ENCODE peak calls at places on chromosomes 1 and 21, in nine cellular contexts. V is bronchial epithelial cell, Q is MCF 10A, E is GM13977, Y is left ventricle myocardium inferior, D is endothelial cell of umbilical vein, Z is AG04450, G is psoas muscle, W is choroid plexus epithelial cell. B is an unnamed sample.

GRCh38 chr1:79554620-79555160 is 548.2 kb upstream of the ADGRL4 start:
- DNase-seq in E (no peak), Z (no peak), Y (no peak), G (no peak), W (no peak), Q (peak), V (peak), D (no peak), B (no peak)

GRCh38 chr1:4655674-4656532 is 1.5 kb downstream of the AJAP1 start:
- DNase-seq in Y (peak), V (peak), G (peak), D (no peak), W (peak), Z (no peak), E (peak), Q (peak), B (peak)

GRCh38 chr21:46179708-46180078 is 4.6 kb downstream of the SPATC1L start:
- DNase-seq in W (no peak), D (no peak), V (no peak), Z (no peak), E (no peak), Q (no peak), Y (no peak), G (no peak), B (no peak)

GRCh38 chr1:22652881-22653316 is at the start of gene C1QB:
- DNase-seq in Q (no peak), E (no peak), Y (peak), Z (no peak), V (no peak), D (no peak), G (peak), W (no peak), B (no peak)

GRCh38 chr1:199303035-199303434 is 664.2 kb downstream of the PTPRC start:
- DNase-seq in Z (no peak), Q (no peak), V (no peak), Y (no peak), G (no peak), W (no peak), E (no peak), D (no peak), B (no peak)

GRCh38 chr1:154546264-154547043 is 12.0 kb downstream of the UBE2Q1 start:
- DNase-seq in Q (peak), G (peak), Y (peak), Z (no peak), W (peak), E (peak), D (peak), V (peak), B (no peak)

GRCh38 chr1:161161652-161162051 is 2.4 kb downstream of the USP21 start:
- DNase-seq in Z (no peak), D (no peak), E (no peak), V (no peak), Q (no peak), G (no peak), W (no peak), Y (no peak), B (no peak)

GRCh38 chr1:221032616-221033342 is 153.5 kb downstream of the HLX start:
- DNase-seq in G (no peak), W (no peak), V (no peak), Y (no peak), E (no peak), D (peak), Q (no peak), Z (no peak), B (no peak)

GRCh38 chr1:87252406-87252805 is 76.3 kb upstream of the LMO4 start:
- DNase-seq in G (no peak), E (no peak), Q (peak), Y (no peak), Z (peak), D (no peak), W (peak), V (peak), B (no peak)

GRCh38 chr1:172393354-172393753 is 27.1 kb upstream of the C1orf105 start:
- DNase-seq in E (peak), Q (no peak), Y (no peak), W (no peak), G (no peak), Z (no peak), D (no peak), V (no peak), B (no peak)

GRCh38 chr21:43884861-43885370 is 19.9 kb downstream of the AGPAT3 start:
- DNase-seq in W (peak), Q (no peak), G (peak), Z (no peak), E (no peak), V (no peak), D (no peak), Y (no peak), B (no peak)

GRCh38 chr1:83815348-83815747 is 183.6 kb downstream of the TTLL7 start:
- DNase-seq in W (peak), G (no peak), Y (no peak), D (no peak), E (no peak), V (no peak), Z (no peak), Q (peak), B (no peak)

GRCh38 chr1:201761871-201762270 is 67.1 kb upstream of the IPO9 start:
- DNase-seq in D (no peak), W (no peak), G (no peak), E (no peak), Y (no peak), Z (no peak), V (no peak), Q (no peak), B (no peak)

GRCh38 chr1:14138135-14138506 is 438.1 kb downstream of the PRDM2 start:
- DNase-seq in Z (no peak), Y (no peak), V (peak), G (no peak), D (no peak), E (no peak), W (no peak), Q (peak), B (no peak)

GRCh38 chr1:219710529-219711194 is 97.8 kb upstream of the ZC3H11B start:
- DNase-seq in V (peak), Y (no peak), E (peak), Z (peak), G (no peak), Q (peak), W (peak), D (no peak), B (no peak)

GRCh38 chr1:230077011-230077410 is 10.0 kb downstream of the GALNT2 start:
- DNase-seq in V (no peak), G (no peak), Q (no peak), W (no peak), E (no peak), Y (no peak), D (no peak), Z (no peak), B (no peak)

GRCh38 chr21:16262109-16262508 is 532.3 kb downstream of the USP25 start:
- DNase-seq in E (no peak), W (no peak), Y (no peak), Z (no peak), D (no peak), V (peak), Q (no peak), G (no peak), B (no peak)

GRCh38 chr21:45306832-45307571 is 19.3 kb upstream of the POFUT2 start:
- DNase-seq in G (peak), E (no peak), Q (peak), V (no peak), W (peak), Y (peak), D (no peak), Z (peak), B (no peak)

GRCh38 chr1:85134583-85135455 is 66.0 kb downstream of the SYDE2 start:
- DNase-seq in Y (no peak), E (no peak), W (peak), Z (peak), D (no peak), Q (peak), V (peak), G (no peak), B (no peak)

GRCh38 chr1:39102537-39103320 is 76.6 kb downstream of the NDUFS5 start:
- DNase-seq in Y (no peak), V (peak), W (peak), Z (no peak), E (peak), D (peak), Q (peak), G (no peak), B (peak)

GRCh38 chr1:99119193-99119592 is 114.5 kb upstream of the PLPPR5 start:
- DNase-seq in G (no peak), E (no peak), Y (no peak), W (no peak), Q (no peak), V (no peak), D (no peak), Z (no peak), B (no peak)

GRCh38 chr1:66399888-66400529 is 133.9 kb upstream of the SGIP1 start:
- DNase-seq in E (peak), Z (no peak), V (no peak), G (no peak), Y (no peak), D (no peak), W (peak), Q (no peak), B (no peak)

DNA sequence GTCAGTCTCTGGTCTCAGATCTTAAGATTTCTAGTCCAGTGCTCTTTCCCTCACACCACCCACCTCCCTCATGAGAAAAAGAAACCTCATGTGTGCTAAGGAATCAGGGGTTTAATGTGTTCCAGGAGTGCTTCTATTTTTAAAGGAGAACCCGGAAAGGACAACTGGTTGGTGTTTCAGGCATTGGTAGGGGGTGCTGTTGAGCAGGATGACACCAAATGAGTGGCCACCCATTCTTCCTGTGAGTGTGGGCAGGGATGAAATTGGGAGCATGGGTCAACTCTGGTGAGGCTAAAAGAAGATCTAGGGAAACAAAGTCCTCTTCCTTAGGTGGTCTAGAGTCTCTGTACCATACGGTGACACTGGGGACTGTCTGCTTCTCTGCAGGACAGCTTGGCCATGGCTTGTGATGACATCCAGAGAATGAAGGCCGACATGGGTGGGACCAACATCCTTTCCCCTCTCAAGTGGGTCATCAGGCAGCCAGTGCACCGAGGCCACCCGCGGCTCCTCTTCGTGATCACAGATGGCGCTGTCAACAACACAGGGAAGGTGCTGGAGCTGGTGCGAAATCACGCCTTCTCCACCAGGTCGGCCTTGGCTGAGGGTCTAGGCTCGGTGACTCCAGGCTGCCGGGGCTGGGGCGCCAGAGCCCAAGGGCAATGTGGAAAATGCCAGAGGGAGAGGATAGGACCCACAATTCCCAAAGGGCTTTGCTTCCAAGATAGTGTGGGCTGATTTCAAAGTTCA is 39.3 kb downstream of the VWA5B1 start:
- DNase-seq in Y (no peak), D (no peak), Q (peak), W (no peak), V (peak), E (no peak), G (no peak), Z (no peak), B (no peak)
- TF ChIP-seq CTCF in Y (no peak), D (no peak), Q (no peak), W (peak), V (peak), E (peak), G (no peak), Z (peak), B (no peak)

GRCh38 chr1:155976913-155977606 is 1.3 kb downstream of the ARHGEF2 start:
- DNase-seq in Z (no peak), Q (peak), G (no peak), W (no peak), D (no peak), Y (no peak), E (no peak), V (no peak), B (no peak)
- TF ChIP-seq CTCF in Z (no peak), Q (no peak), G (no peak), W (no peak), D (no peak), Y (no peak), E (no peak), V (no peak), B (no peak)

DNA sequence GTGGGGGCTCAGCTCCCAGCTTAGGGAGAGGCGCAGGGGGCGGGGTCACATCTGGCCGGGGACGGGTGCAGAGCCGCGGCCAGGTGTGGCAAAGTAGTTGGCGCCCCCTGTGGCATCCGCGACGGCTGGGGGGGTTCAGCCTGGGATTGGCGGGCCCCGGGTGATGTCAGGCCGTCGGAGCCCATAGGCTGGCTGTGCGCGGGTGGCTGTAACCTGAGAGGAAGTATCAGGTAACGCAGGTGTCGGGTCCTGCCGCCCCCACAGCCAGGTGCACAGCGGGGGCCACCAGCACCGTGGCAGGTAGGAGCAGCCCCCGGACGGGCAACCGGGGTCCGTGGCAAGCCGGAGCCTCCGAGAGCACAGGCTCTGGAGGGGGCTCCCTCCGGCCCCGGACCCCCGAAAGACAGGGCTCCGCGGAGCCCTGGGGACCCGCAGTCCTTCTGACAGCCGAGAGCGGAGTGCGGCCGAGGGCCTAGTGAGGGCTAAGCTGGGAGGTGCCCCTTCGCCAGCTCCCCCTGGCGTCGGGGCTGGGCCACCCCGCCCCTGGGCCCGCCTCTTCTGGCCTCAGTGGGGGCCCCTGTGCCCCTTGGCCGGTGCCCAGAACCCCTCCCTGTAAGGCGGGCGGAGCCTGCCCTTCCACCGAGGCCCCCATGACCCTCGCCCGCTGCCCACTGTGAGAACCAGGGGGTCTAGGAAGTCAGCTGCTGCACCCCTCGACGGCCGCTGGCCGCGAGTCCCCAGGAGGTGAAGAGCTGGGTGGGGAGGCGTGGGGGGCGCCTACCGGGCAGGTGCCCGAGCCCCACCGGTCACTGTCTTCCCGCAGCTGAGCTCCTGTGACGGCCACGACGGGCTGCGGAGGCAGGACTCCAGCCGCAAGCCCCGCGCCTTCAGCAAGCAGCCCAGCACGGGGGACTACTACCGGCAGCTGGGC is 17.9 kb downstream of the TNFRSF25 start:
- DNase-seq in Q (no peak), W (no peak), V (no peak), Z (no peak), D (no peak), E (no peak), Y (no peak), G (no peak), B (no peak)
- TF ChIP-seq CTCF in Q (no peak), W (no peak), V (peak), Z (peak), D (peak), E (no peak), Y (no peak), G (no peak), B (no peak)

GRCh38 chr1:231931846-231932454 is 305.4 kb downstream of the DISC1 start:
- DNase-seq in V (no peak), D (no peak), G (no peak), E (peak), Z (no peak), Q (peak), Y (no peak), W (no peak), B (no peak)
- TF ChIP-seq CTCF in V (peak), D (peak), G (peak), E (peak), Z (peak), Q (peak), Y (peak), W (peak), B (no peak)

GRCh38 chr1:247904122-247904521 is 8.7 kb downstream of the OR2W3 start:
- DNase-seq in W (no peak), G (no peak), Z (no peak), V (no peak), E (no peak), D (no peak), Q (no peak), Y (no peak), B (no peak)

GRCh38 chr1:247905181-247905580 is 9.8 kb downstream of the OR2W3 start:
- DNase-seq in E (no peak), W (no peak), Z (no peak), G (no peak), Y (no peak), D (no peak), Q (no peak), V (no peak), B (no peak)

GRCh38 chr1:247908761-247909160 is 11.3 kb upstream of the OR2T8 start:
- DNase-seq in E (no peak), Q (no peak), Z (no peak), G (no peak), V (no peak), Y (no peak), D (no peak), W (no peak), B (no peak)

GRCh38 chr1:247906504-247907047 is 11.2 kb downstream of the OR2W3 start:
- DNase-seq in E (no peak), W (peak), D (peak), V (peak), G (no peak), Z (no peak), Y (no peak), Q (peak), B (no peak)

DNA sequence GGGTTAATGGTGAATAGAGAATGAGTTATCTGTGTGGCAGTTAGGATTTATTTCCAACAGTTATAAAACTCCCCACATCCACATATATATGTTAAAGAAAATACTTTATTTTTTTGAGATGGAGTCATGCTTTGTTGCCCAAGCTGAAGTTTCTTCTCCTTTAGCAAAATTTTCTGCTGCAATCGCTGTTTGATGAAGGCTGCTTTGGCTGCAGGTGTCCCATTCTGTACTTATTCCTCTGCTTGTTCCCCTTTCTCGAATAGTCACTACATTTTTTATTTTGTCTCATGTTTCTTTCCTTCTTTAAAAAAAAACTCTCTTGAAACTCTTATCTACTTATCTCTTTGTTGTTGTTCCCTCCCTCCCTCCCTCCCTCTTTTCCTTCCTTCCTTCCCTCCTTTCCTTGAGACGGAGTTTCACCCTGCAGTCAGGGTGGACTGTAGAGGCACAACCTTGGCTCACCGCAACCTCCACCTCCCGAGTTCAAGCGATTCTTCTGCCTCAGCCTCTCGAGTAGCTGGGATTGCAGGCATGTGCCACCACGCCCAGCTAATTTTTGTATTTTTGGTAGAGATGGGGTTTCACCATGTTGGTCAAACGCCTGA is 10.6 kb downstream of the OR2W3 start:
- DNase-seq in E (no peak), D (no peak), Q (no peak), G (no peak), Z (no peak), V (no peak), Y (no peak), W (no peak), B (no peak)
- TF ChIP-seq CTCF in E (no peak), D (no peak), Q (no peak), G (no peak), Z (no peak), V (no peak), Y (no peak), W (no peak), B (no peak)

GRCh38 chr1:47951545-47952235 is 45.5 kb downstream of the TRABD2B start:
- DNase-seq in G (no peak), Y (no peak), V (no peak), D (no peak), Q (no peak), W (no peak), Z (no peak), E (no peak), B (no peak)
- TF ChIP-seq CTCF in G (no peak), Y (no peak), V (no peak), D (no peak), Q (no peak), W (peak), Z (no peak), E (no peak), B (no peak)

DNA sequence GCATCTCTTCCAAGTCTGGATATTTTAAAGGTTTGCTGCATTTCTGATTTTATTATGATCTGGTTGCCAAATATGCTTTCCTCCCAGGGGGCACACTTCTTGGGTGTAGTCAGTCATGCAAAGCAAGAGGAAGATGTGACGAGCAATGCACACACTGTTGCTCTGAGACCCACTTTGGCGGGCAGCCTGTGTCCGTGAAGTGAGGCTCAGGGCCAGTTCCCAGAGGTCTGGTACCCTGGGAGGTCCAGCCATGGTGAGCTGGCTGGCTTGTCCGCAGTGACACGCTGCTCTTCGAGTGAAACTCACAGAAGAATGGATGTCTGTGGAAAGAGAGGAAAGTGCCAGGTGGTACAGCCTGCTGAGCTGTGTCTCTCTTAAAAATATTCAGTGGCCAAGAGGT is 52.8 kb upstream of the EDN2 start:
- DNase-seq in Z (no peak), W (peak), D (no peak), E (no peak), G (no peak), Y (no peak), V (no peak), Q (no peak), B (no peak)
- TF ChIP-seq CTCF in Z (no peak), W (no peak), D (no peak), E (no peak), G (no peak), Y (no peak), V (no peak), Q (no peak), B (no peak)

DNA sequence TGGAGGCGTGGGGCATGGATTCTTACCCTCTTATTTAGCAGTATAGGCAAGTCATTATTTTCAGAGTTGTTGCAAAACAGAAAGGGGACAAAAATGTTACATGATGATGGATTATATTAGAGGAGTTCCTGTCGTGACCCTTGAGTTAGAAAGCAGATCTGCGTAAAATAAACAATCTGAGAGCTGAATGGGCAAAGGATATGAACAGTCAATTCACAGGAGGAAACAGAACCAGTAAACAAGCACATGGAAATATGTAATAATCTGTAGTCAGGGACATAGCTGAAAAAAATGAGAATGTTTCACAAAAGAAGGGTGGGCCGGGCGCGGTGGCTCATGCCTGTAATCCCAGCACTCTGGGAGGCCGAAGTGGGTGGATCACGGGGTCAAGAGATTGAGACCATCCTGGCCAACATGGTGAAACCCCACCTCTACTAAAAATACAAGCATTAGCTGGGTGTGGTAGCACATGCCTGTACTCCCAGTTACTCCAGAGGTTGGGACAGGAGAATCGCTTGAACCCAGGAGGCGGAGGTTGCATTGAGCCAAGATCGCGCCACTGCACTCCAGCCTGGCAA is 20.9 kb downstream of the RCAN1 start:
- DNase-seq in Z (no peak), D (peak), V (no peak), G (no peak), E (no peak), Y (no peak), Q (no peak), W (no peak), B (no peak)
- TF ChIP-seq CTCF in Z (no peak), D (no peak), V (no peak), G (no peak), E (no peak), Y (no peak), Q (no peak), W (no peak), B (no peak)